ENCODE peak calls at places on chromosomes 5 and 9, in six cellular contexts. A is effector memory CD8-positive, alpha-beta T cell; L is cardiac fibroblast; O is choroid plexus epithelial cell; Y is activated naive CD8-positive, alpha-beta T cell treated with anti-CD3 and anti-CD28 coated beads for 36 hours; F is progenitor cell of endocrine pancreas. T is an unnamed sample.

GRCh38 chr5:28473531-28474107 is 1435.2 kb upstream of the CDH9 start:
- DNase-seq in O (peak), Y (no peak), L (peak), A (no peak), F (no peak), T (no peak)

GRCh38 chr5:135434591-135435466 is 12.3 kb downstream of the DCANP1 start:
- DNase-seq in O (no peak), Y (no peak), A (no peak), F (no peak), L (no peak), T (no peak)

GRCh38 chr5:133691448-133691847 is 79.1 kb upstream of the FSTL4 start:
- DNase-seq in A (no peak), L (no peak), Y (no peak), F (no peak), O (no peak), T (no peak)

GRCh38 chr5:157740211-157740610 is 3.3 kb upstream of the LSM11 start:
- DNase-seq in F (no peak), O (peak), L (no peak), Y (no peak), A (no peak), T (no peak)

GRCh38 chr9:122179054-122179689 is 19.5 kb downstream of the MORN5 start:
- DNase-seq in L (no peak), F (no peak), A (no peak), O (no peak), Y (no peak), T (no peak)

GRCh38 chr5:15823413-15823812 is 323.4 kb downstream of the FBXL7 start:
- DNase-seq in O (peak), Y (no peak), L (no peak), F (no peak), A (no peak), T (no peak)

GRCh38 chr9:124828679-124829669 is 24.3 kb upstream of the WDR38 start:
- DNase-seq in F (no peak), A (no peak), Y (no peak), L (no peak), O (no peak), T (no peak)

GRCh38 chr5:179806250-179807045 is at the start of gene MGAT4B:
- DNase-seq in Y (peak), L (peak), A (peak), F (peak), O (peak), T (peak)

GRCh38 chr5:138580001-138580400 is 4.8 kb upstream of the HSPA9 start:
- DNase-seq in F (no peak), A (no peak), L (no peak), Y (no peak), O (no peak), T (no peak)

GRCh38 chr9:134226221-134226930 is 62.0 kb upstream of the RNU6ATAC start:
- DNase-seq in L (peak), Y (no peak), O (peak), A (no peak), F (no peak), T (no peak)

GRCh38 chr9:133107245-133107722 is 13.8 kb downstream of the RALGDS start:
- DNase-seq in O (no peak), L (no peak), F (no peak), A (no peak), Y (no peak), T (no peak)

GRCh38 chr5:181221792-181222629 is 1.1 kb upstream of the TRIM41 start:
- DNase-seq in O (peak), A (peak), Y (peak), F (peak), L (peak), T (no peak)

GRCh38 chr5:169413416-169413815 is 112.5 kb upstream of the SLIT3 start:
- DNase-seq in Y (no peak), A (no peak), F (no peak), L (no peak), O (no peak), T (no peak)

GRCh38 chr9:99226054-99226453 is 4.0 kb downstream of the SEC61B start:
- DNase-seq in O (no peak), L (peak), F (no peak), A (no peak), Y (no peak), T (no peak)

GRCh38 chr5:143506881-143507552 is 103.5 kb upstream of the NR3C1 start:
- DNase-seq in Y (no peak), L (peak), A (no peak), O (peak), F (no peak), T (no peak)

GRCh38 chr9:68896495-68896894 is 117.4 kb downstream of the PRKACG start:
- DNase-seq in A (no peak), Y (no peak), O (peak), L (no peak), F (no peak), T (no peak)

GRCh38 chr9:131097948-131098278 is 1.6 kb downstream of the AIF1L start:
- DNase-seq in L (no peak), F (no peak), Y (no peak), A (no peak), O (no peak), T (no peak)

GRCh38 chr9:129570450-129571297 is 50.2 kb downstream of the C9orf50 start:
- DNase-seq in F (no peak), L (peak), A (no peak), O (peak), Y (no peak), T (no peak)

GRCh38 chr5:164357405-164358033 is 852.1 kb downstream of the MAT2B start:
- DNase-seq in L (no peak), A (no peak), F (no peak), Y (no peak), O (no peak), T (no peak)

GRCh38 chr9:130680836-130681768 is 12.5 kb upstream of the EXOSC2 start:
- DNase-seq in Y (peak), O (peak), L (peak), A (peak), F (peak), T (peak)

T was measured in B cell.